ENCODE peak calls at places on chromosomes 4 and X, in seven cellular contexts. G is NB4, N is frontal cortex, R is NCI-H1105, C is KBM-7, W is NT2/D1, O is glutamatergic neuron. Y is an unnamed sample.

GRCh38 chrX:34942496-34942895 is at the start of gene FAM47B:
- DNase-seq in G (no peak), N (no peak), R (no peak), C (no peak), W (no peak), O (no peak), Y (no peak)

GRCh38 chr4:147103403-147103946 is 157.8 kb upstream of the TTC29 start:
- DNase-seq in G (no peak), N (no peak), R (no peak), C (no peak), W (no peak), O (no peak), Y (no peak)

GRCh38 chr4:168480991-168481588 is 798 bp upstream of the DDX60L start:
- DNase-seq in G (peak), N (peak), R (peak), C (peak), W (no peak), O (no peak), Y (peak)

GRCh38 chr4:155405059-155405458 is 28.3 kb upstream of the MAP9 start:
- DNase-seq in G (no peak), N (no peak), R (no peak), C (no peak), W (no peak), O (no peak), Y (no peak)

GRCh38 chr4:74364649-74365491 is at the start of gene EREG:
- DNase-seq in G (no peak), N (no peak), R (peak), C (no peak), W (no peak), O (peak), Y (peak)

GRCh38 chr4:37243722-37244582 is 591 bp upstream of the NWD2 start:
- DNase-seq in G (no peak), N (peak), R (no peak), C (no peak), W (peak), O (peak), Y (no peak)

GRCh38 chrX:52923781-52924241 is 26.7 kb downstream of the FAM156B start:
- DNase-seq in G (peak), N (no peak), R (no peak), C (peak), W (no peak), O (no peak), Y (peak)

GRCh38 chrX:71913156-71913950 is 2.7 kb downstream of the NHSL2 start:
- DNase-seq in G (no peak), N (no peak), R (no peak), C (no peak), W (no peak), O (no peak), Y (no peak)

GRCh38 chr4:102429553-102429952 is 71.6 kb upstream of the NFKB1 start:
- DNase-seq in G (no peak), N (no peak), R (no peak), C (no peak), W (no peak), O (no peak), Y (no peak)

GRCh38 chrX:27598312-27598711 is 8.2 kb downstream of the DCAF8L2 start:
- DNase-seq in G (no peak), N (no peak), R (no peak), C (no peak), W (no peak), O (no peak), Y (peak)

GRCh38 chr4:15294832-15295231 is 133.0 kb upstream of the C1QTNF7 start:
- DNase-seq in G (no peak), N (no peak), R (no peak), C (no peak), W (no peak), O (no peak), Y (no peak)

GRCh38 chrX:41332988-41333743 is 796 bp upstream of the DDX3X start:
- DNase-seq in G (peak), N (peak), R (peak), C (peak), W (peak), O (peak), Y (peak)

GRCh38 chrX:77788050-77788449 is 2.0 kb upstream of the ATRX start:
- DNase-seq in G (peak), N (no peak), R (no peak), C (peak), W (no peak), O (no peak), Y (peak)

GRCh38 chrX:27893211-27893610 is 85.4 kb downstream of the MAGEB10 start:
- DNase-seq in G (no peak), N (no peak), R (no peak), C (no peak), W (no peak), O (no peak), Y (no peak)

GRCh38 chrX:69162466-69162865 is 2.8 kb downstream of the PJA1 start:
- DNase-seq in G (no peak), N (no peak), R (no peak), C (no peak), W (no peak), O (no peak), Y (no peak)

GRCh38 chrX:151962034-151962433 is 12.4 kb downstream of the GABRE start:
- DNase-seq in G (no peak), N (no peak), R (no peak), C (no peak), W (no peak), O (no peak), Y (no peak)

GRCh38 chr4:3614731-3614980 is 82.4 kb upstream of the LRPAP1 start:
- DNase-seq in G (no peak), N (no peak), R (no peak), C (no peak), W (no peak), O (no peak), Y (no peak)

GRCh38 chr4:137635108-137635507 is 102.8 kb upstream of the PCDH18 start:
- DNase-seq in G (no peak), N (no peak), R (no peak), C (no peak), W (no peak), O (no peak), Y (no peak)

GRCh38 chrX:68721991-68722860 is 74.8 kb downstream of the STARD8 start:
- DNase-seq in G (no peak), N (no peak), R (no peak), C (no peak), W (no peak), O (no peak), Y (no peak)

GRCh38 chrX:16725067-16725466 is 5.7 kb downstream of the SYAP1 start:
- DNase-seq in G (no peak), N (no peak), R (no peak), C (no peak), W (no peak), O (no peak), Y (no peak)

GRCh38 chr4:152308925-152309324 is 227.0 kb downstream of the FBXW7 start:
- DNase-seq in G (no peak), N (no peak), R (peak), C (no peak), W (no peak), O (no peak), Y (no peak)

GRCh38 chr4:126986828-126987227 is 645.9 kb upstream of the INTU start:
- DNase-seq in G (no peak), N (no peak), R (no peak), C (no peak), W (no peak), O (no peak), Y (no peak)

GRCh38 chrX:134095366-134095765 is 110.0 kb upstream of the GPC3 start:
- DNase-seq in G (no peak), N (no peak), R (no peak), C (no peak), W (no peak), O (no peak), Y (no peak)

GRCh38 chrX:116239944-116240391 is 69.4 kb downstream of the AGTR2 start:
- DNase-seq in G (no peak), N (no peak), R (peak), C (no peak), W (no peak), O (no peak), Y (peak)

GRCh38 chr4:28879178-28879577 is 1841.0 kb upstream of the PCDH7 start:
- DNase-seq in G (no peak), N (no peak), R (no peak), C (no peak), W (no peak), O (no peak), Y (no peak)

GRCh38 chr4:125314676-125315570 is at the start of gene FAT4:
- DNase-seq in G (peak), N (peak), R (peak), C (peak), W (peak), O (peak), Y (peak)

GRCh38 chr4:37685726-37686372 is 327 bp downstream of the RELL1 start:
- DNase-seq in G (peak), N (peak), R (no peak), C (no peak), W (no peak), O (peak), Y (peak)

Y was measured in OCI-M1.